ENCODE peak calls at places on chromosome 3, in four cellular contexts. One of them, this sample, is unnamed.

GRCh38 chr3:139309046-139309660 is 34.7 kb upstream of the MRPS22 start:
- DNase-seq in fibroblast of lung: no peak
- DNase-seq in SK-N-MC: no peak
- DNase-seq in K562: no peak
- DNase-seq in this sample: no peak

GRCh38 chr3:52317601-52318000 is 1.5 kb downstream of the DNAH1 start:
- DNase-seq in fibroblast of lung: peak
- DNase-seq in SK-N-MC: no peak
- DNase-seq in K562: peak
- DNase-seq in this sample: peak

GRCh38 chr3:4396006-4396405 is 71.1 kb downstream of the SUMF1 start:
- DNase-seq in fibroblast of lung: no peak
- DNase-seq in SK-N-MC: no peak
- DNase-seq in K562: no peak
- DNase-seq in this sample: no peak

GRCh38 chr3:113981803-113982202 is 34.0 kb downstream of the ZDHHC23 start:
- DNase-seq in fibroblast of lung: no peak
- DNase-seq in SK-N-MC: no peak
- DNase-seq in K562: no peak
- DNase-seq in this sample: no peak

GRCh38 chr3:146585156-146585555 is 20.0 kb downstream of the PLSCR5 start:
- DNase-seq in fibroblast of lung: no peak
- DNase-seq in SK-N-MC: no peak
- DNase-seq in K562: no peak
- DNase-seq in this sample: no peak

GRCh38 chr3:9897408-9898372 is 5.0 kb upstream of the IL17RE start:
- DNase-seq in fibroblast of lung: peak
- DNase-seq in SK-N-MC: no peak
- DNase-seq in K562: peak
- DNase-seq in this sample: no peak

GRCh38 chr3:150443331-150443741 is 35.2 kb downstream of the TSC22D2 start:
- DNase-seq in fibroblast of lung: peak
- DNase-seq in SK-N-MC: no peak
- DNase-seq in K562: no peak
- DNase-seq in this sample: no peak

GRCh38 chr3:149783576-149783975 is 8.8 kb downstream of the ANKUB1 start:
- DNase-seq in fibroblast of lung: peak
- DNase-seq in SK-N-MC: no peak
- DNase-seq in K562: no peak
- DNase-seq in this sample: no peak

GRCh38 chr3:195178124-195178910 is 92.6 kb downstream of the XXYLT1 start:
- DNase-seq in fibroblast of lung: no peak
- DNase-seq in SK-N-MC: no peak
- DNase-seq in K562: peak
- DNase-seq in this sample: no peak

GRCh38 chr3:64578797-64579196 is 109.0 kb downstream of the ADAMTS9 start:
- DNase-seq in fibroblast of lung: peak
- DNase-seq in SK-N-MC: no peak
- DNase-seq in K562: no peak
- DNase-seq in this sample: no peak

GRCh38 chr3:125043599-125044151 is 12.1 kb downstream of the HEG1 start:
- DNase-seq in fibroblast of lung: no peak
- DNase-seq in SK-N-MC: no peak
- DNase-seq in K562: no peak
- DNase-seq in this sample: no peak

GRCh38 chr3:30471076-30471475 is 135.3 kb upstream of the TGFBR2 start:
- DNase-seq in fibroblast of lung: peak
- DNase-seq in SK-N-MC: no peak
- DNase-seq in K562: no peak
- DNase-seq in this sample: no peak

GRCh38 chr3:53170325-53171108 is 9.5 kb downstream of the PRKCD start:
- DNase-seq in fibroblast of lung: no peak
- DNase-seq in SK-N-MC: no peak
- DNase-seq in K562: no peak
- DNase-seq in this sample: peak

GRCh38 chr3:188533612-188534357 is 379.8 kb downstream of the LPP start:
- DNase-seq in fibroblast of lung: peak
- DNase-seq in SK-N-MC: no peak
- DNase-seq in K562: no peak
- DNase-seq in this sample: no peak

GRCh38 chr3:57998366-57999283 is 9.6 kb upstream of the FLNB start:
- DNase-seq in fibroblast of lung: peak
- DNase-seq in SK-N-MC: no peak
- DNase-seq in K562: peak
- DNase-seq in this sample: peak

GRCh38 chr3:168241156-168241555 is 145.4 kb upstream of the GOLIM4 start:
- DNase-seq in fibroblast of lung: no peak
- DNase-seq in SK-N-MC: no peak
- DNase-seq in K562: no peak
- DNase-seq in this sample: no peak

GRCh38 chr3:141402476-141403171 is 34.3 kb downstream of the ZBTB38 start:
- DNase-seq in fibroblast of lung: peak
- DNase-seq in SK-N-MC: no peak
- DNase-seq in K562: no peak
- DNase-seq in this sample: peak

GRCh38 chr3:60953406-60953805 is 297.8 kb downstream of the FHIT start:
- DNase-seq in fibroblast of lung: peak
- DNase-seq in SK-N-MC: no peak
- DNase-seq in K562: no peak
- DNase-seq in this sample: no peak

GRCh38 chr3:139120336-139120971 is 75.8 kb upstream of the PRR23C start:
- DNase-seq in fibroblast of lung: peak
- DNase-seq in SK-N-MC: no peak
- DNase-seq in K562: peak
- DNase-seq in this sample: no peak

GRCh38 chr3:34012102-34012461 is 213.7 kb downstream of the PDCD6IP start:
- DNase-seq in fibroblast of lung: peak
- DNase-seq in SK-N-MC: no peak
- DNase-seq in K562: peak
- DNase-seq in this sample: no peak

GRCh38 chr3:89223188-89223587 is 115.8 kb downstream of the EPHA3 start:
- DNase-seq in fibroblast of lung: no peak
- DNase-seq in SK-N-MC: peak
- DNase-seq in K562: no peak
- DNase-seq in this sample: no peak

GRCh38 chr3:115916866-115917265 is 293.6 kb downstream of the GAP43 start:
- DNase-seq in fibroblast of lung: no peak
- DNase-seq in SK-N-MC: no peak
- DNase-seq in K562: no peak
- DNase-seq in this sample: no peak

DNA sequence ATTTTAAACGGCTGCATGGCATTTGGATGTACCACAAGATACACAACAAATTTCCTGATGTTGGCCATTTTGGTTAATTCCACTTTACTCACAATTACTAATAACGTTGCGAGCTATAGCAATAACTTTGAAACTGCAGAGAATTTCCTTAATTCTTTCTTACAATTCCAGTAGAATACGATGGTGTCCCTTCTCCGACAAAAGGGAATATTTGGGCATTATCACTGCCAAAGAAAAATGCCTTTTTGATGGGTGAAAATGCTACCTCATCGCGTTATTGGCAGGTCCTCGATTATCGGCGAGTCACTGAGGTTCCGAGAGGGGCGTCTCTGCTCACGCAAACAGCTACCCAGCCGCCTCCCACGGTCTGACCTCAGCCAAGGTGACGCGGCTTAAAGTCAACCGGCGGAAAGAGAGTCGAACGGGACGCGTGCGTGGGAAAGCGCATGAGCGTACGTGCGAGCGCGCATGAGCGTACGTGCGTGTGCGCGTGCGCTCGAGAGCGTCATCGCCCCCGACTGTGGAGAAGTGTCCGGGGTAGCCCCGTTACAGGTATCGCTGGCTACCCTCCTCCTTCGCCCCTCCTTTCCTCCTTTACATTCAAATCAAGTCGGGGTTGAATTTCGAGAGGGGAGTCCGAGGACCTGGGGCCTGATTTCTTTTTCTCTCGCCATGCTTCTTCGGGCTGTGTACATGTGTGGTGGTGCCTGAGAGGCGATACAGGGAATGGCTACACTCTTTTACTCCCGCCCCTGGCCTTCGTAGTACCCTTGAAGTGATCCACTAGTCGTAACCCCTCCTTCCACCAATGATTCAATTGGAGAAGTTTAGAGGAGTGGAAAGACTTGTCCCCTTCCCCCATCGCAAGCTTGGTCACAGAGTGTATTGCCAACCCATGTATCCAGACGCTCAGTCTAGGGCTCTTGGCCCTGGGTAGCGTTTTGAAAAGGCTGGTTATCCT is at the start of gene OXSM:
- DNase-seq in fibroblast of lung: peak
- DNase-seq in SK-N-MC: no peak
- DNase-seq in K562: peak
- DNase-seq in this sample: peak
- H3K9ac ChIP-seq in fibroblast of lung: peak
- H3K9ac ChIP-seq in SK-N-MC: peak
- H3K9ac ChIP-seq in K562: peak
- H3K9ac ChIP-seq in this sample: peak

GRCh38 chr3:127914584-127914983 is 448 bp upstream of the KBTBD12 start:
- DNase-seq in fibroblast of lung: no peak
- DNase-seq in SK-N-MC: no peak
- DNase-seq in K562: no peak
- DNase-seq in this sample: no peak

GRCh38 chr3:127915937-127916480 is 977 bp downstream of the KBTBD12 start:
- DNase-seq in fibroblast of lung: peak
- DNase-seq in SK-N-MC: no peak
- DNase-seq in K562: no peak
- DNase-seq in this sample: no peak

GRCh38 chr3:127920738-127921137 is 5.7 kb downstream of the KBTBD12 start:
- DNase-seq in fibroblast of lung: no peak
- DNase-seq in SK-N-MC: no peak
- DNase-seq in K562: no peak
- DNase-seq in this sample: no peak

GRCh38 chr3:127911421-127911931 is 3.6 kb upstream of the KBTBD12 start:
- DNase-seq in fibroblast of lung: no peak
- DNase-seq in SK-N-MC: no peak
- DNase-seq in K562: no peak
- DNase-seq in this sample: no peak

DNA sequence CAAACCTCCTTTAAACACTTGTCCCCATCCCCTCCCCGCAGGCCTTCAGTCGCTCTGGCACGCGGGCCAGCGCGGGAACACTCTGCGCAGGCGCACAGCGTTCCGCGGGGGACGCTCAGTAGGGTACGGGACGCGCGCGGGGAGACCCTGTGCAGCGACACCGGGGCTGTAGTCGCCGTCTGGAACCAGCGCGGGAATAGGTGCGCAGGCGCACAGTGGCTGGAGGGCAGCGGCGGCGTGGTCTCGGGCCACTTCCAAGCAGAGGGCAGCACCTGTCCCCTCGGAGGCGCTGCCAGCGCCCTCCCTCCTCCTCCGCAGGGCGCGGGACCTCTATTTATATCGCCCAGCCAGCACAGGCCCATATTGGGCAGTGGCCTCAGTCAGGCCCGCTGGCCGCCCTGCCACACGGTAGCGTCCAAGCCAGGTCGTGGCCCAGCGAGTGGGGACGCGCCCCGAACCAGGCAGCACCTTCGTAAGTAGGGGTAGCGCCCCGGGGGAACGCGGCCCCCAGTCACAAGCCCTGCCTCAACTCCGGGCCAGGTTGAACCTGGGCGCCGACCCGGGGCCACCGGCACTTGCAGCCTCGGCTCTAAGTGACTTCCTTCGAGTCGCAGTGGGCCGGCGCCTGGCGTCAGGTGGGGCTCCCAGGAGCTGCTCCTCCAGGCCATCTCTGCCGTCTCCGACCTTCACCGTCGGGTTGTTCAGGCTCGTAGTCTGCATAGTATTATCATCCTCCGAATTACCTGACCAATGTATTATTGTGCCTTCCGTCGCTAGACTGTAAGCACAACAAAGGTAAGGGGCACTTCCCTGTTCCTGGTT is at the start of gene KBTBD12:
- DNase-seq in fibroblast of lung: no peak
- DNase-seq in SK-N-MC: no peak
- DNase-seq in K562: no peak
- DNase-seq in this sample: no peak
- TF ChIP-seq EZH2 in fibroblast of lung: no peak
- TF ChIP-seq EZH2 in SK-N-MC: peak
- TF ChIP-seq EZH2 in K562: no peak
- TF ChIP-seq EZH2 in this sample: no peak

GRCh38 chr3:73783811-73784210 is 159.1 kb upstream of the PDZRN3 start:
- DNase-seq in fibroblast of lung: no peak
- DNase-seq in SK-N-MC: no peak
- DNase-seq in K562: no peak
- DNase-seq in this sample: no peak

GRCh38 chr3:73786346-73786807 is 161.6 kb upstream of the PDZRN3 start:
- DNase-seq in fibroblast of lung: peak
- DNase-seq in SK-N-MC: no peak
- DNase-seq in K562: no peak
- DNase-seq in this sample: no peak

GRCh38 chr3:73787620-73788019 is 162.9 kb upstream of the PDZRN3 start:
- DNase-seq in fibroblast of lung: no peak
- DNase-seq in SK-N-MC: no peak
- DNase-seq in K562: no peak
- DNase-seq in this sample: no peak

GRCh38 chr3:73781536-73781935 is 156.8 kb upstream of the PDZRN3 start:
- DNase-seq in fibroblast of lung: peak
- DNase-seq in SK-N-MC: no peak
- DNase-seq in K562: no peak
- DNase-seq in this sample: no peak

GRCh38 chr3:73784647-73785420 is 160.1 kb upstream of the PDZRN3 start:
- DNase-seq in fibroblast of lung: peak
- DNase-seq in SK-N-MC: no peak
- DNase-seq in K562: no peak
- DNase-seq in this sample: no peak
- H3K9ac ChIP-seq in fibroblast of lung: no peak
- H3K9ac ChIP-seq in SK-N-MC: no peak
- H3K9ac ChIP-seq in K562: no peak
- H3K9ac ChIP-seq in this sample: no peak

GRCh38 chr3:62367735-62368704 is 5.3 kb downstream of the FEZF2 start:
- DNase-seq in fibroblast of lung: no peak
- DNase-seq in SK-N-MC: no peak
- DNase-seq in K562: no peak
- DNase-seq in this sample: no peak
- TF ChIP-seq EZH2 in fibroblast of lung: peak
- TF ChIP-seq EZH2 in SK-N-MC: no peak
- TF ChIP-seq EZH2 in K562: no peak
- TF ChIP-seq EZH2 in this sample: no peak

GRCh38 chr3:152662157-152662556 is 172.8 kb upstream of the P2RY1 start:
- DNase-seq in fibroblast of lung: no peak
- DNase-seq in SK-N-MC: no peak
- DNase-seq in K562: no peak
- DNase-seq in this sample: no peak

GRCh38 chr3:152656207-152657001 is 178.5 kb upstream of the P2RY1 start:
- DNase-seq in fibroblast of lung: peak
- DNase-seq in SK-N-MC: peak
- DNase-seq in K562: peak
- DNase-seq in this sample: no peak

GRCh38 chr3:152658977-152659376 is 176.0 kb upstream of the P2RY1 start:
- DNase-seq in fibroblast of lung: no peak
- DNase-seq in SK-N-MC: no peak
- DNase-seq in K562: no peak
- DNase-seq in this sample: no peak

GRCh38 chr3:152657002-152657400 is 177.9 kb upstream of the P2RY1 start:
- DNase-seq in fibroblast of lung: no peak
- DNase-seq in SK-N-MC: peak
- DNase-seq in K562: no peak
- DNase-seq in this sample: no peak
- H3K9ac ChIP-seq in fibroblast of lung: no peak
- H3K9ac ChIP-seq in SK-N-MC: peak
- H3K9ac ChIP-seq in K562: no peak
- H3K9ac ChIP-seq in this sample: no peak

This sample was measured in MM.1S.